ENCODE peak calls at places on chromosomes 16 and 17, in four cellular contexts. O, S, D and M are unnamed samples. For H3K9me3, the result is how much of the 10 kb centered on the place peaks cover.

GRCh38 chr17:8354196-8354595 is 14.6 kb downstream of the ODF4 start:
- DNase-seq in O (no peak), S (no peak), D (no peak), M (no peak)

GRCh38 chr16:83744521-83744981 is 63.2 kb upstream of the HSBP1 start:
- DNase-seq in O (no peak), S (peak), D (peak), M (no peak)

GRCh38 chr17:556431-556995 is 158.1 kb downstream of the VPS53 start:
- DNase-seq in O (no peak), S (no peak), D (no peak), M (no peak)

GRCh38 chr17:60135160-60135950 is 14.4 kb upstream of the CA4 start:
- DNase-seq in O (peak), S (peak), D (peak), M (peak)

GRCh38 chr17:45319239-45319703 is 2.5 kb upstream of the MAP3K14 start:
- DNase-seq in O (no peak), S (peak), D (no peak), M (no peak)

GRCh38 chr17:40098846-40099626 is 1.4 kb downstream of the NR1D1 start:
- DNase-seq in O (peak), S (peak), D (peak), M (peak)

GRCh38 chr16:15907863-15908478 is 19.6 kb upstream of the CEP20 start:
- DNase-seq in O (peak), S (no peak), D (no peak), M (no peak)

GRCh38 chr17:34511931-34512330 is 67.5 kb upstream of the TMEM132E start:
- DNase-seq in O (no peak), S (no peak), D (no peak), M (no peak)

GRCh38 chr16:68356249-68356918 is 45.6 kb downstream of the PRMT7 start:
- DNase-seq in O (no peak), S (peak), D (no peak), M (peak)

GRCh38 chr16:23105309-23105708 is 43.9 kb downstream of the USP31 start:
- DNase-seq in O (no peak), S (no peak), D (no peak), M (no peak)

GRCh38 chr16:30534368-30535105 is at the start of gene ZNF747:
- DNase-seq in O (peak), S (peak), D (peak), M (peak)

GRCh38 chr17:79619636-79620206 is 8.9 kb upstream of the RBFOX3 start:
- DNase-seq in O (no peak), S (peak), D (peak), M (no peak)

GRCh38 chr16:22967696-22968095 is 153.7 kb downstream of the HS3ST2 start:
- DNase-seq in O (no peak), S (no peak), D (no peak), M (no peak)

GRCh38 chr17:19470529-19471261 is 59.7 kb downstream of the RNF112 start:
- DNase-seq in O (no peak), S (no peak), D (peak), M (no peak)

GRCh38 chr16:2333772-2334379 is 6.7 kb downstream of the ABCA3 start:
- DNase-seq in O (peak), S (no peak), D (no peak), M (no peak)

DNA sequence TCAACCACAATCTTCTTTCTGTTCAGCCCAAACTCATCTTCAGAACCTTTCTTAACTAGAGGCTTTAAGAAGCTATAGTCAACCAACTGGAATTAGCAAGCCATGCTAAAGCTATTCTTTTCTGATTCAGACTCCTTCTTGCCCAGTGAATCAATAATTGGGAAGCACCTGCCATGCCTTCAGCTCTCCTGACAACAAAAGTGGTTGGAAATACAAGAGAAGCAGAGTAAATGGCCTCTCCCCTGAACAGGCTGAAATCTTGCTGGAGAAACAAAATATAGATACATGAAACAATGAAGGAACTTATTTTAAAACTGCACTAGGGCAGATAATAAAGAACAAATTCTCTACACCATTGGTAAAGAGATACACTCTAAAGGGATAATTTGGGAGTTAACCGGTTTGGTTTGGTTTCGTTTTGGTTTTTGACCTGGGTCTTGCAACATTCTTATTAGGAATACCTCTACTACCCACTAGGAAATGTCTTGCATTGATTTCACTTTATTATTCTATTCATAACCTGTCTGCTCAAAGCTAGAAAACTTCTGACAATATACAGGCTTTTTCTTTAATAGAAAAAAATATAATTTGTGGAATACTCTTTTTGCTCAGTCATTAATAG is 173.6 kb upstream of the DYNLRB2 start:
- DNase-seq in O (no peak), S (no peak), D (no peak), M (no peak)
- TF ChIP-seq CTCF in O (no peak), S (no peak), D (no peak), M (no peak)

GRCh38 chr16:88651276-88651988 is 579 bp upstream of the CYBA start:
- DNase-seq in O (peak), S (peak), D (no peak), M (peak)
- H3K27ac ChIP-seq in O (peak), S (peak), D (no peak), M (peak)

DNA sequence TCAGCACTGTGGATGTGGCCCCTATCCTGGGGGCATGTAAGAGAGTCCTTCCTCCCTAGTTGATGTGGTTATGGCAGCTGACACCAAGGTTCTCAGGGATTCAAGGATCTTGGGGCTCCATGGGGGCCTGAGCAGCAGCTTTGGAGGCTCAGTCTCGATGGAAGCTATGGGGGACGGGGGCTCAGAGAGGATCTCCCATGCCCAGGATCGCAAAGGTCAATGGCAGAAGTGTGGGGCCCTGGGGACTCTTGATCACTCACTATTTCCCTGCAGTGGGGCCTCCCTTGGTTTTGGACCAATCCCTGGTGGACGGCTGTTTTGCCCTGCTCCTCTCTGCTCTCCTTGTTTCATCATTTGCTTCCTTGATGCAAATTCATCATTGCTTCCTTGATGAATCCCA is 885.9 kb downstream of the CDH8 start:
- DNase-seq in O (no peak), S (no peak), D (no peak), M (no peak)
- H3K9me3 ChIP-seq in O (under half), S (under half), D (under half), M (under half)

DNA sequence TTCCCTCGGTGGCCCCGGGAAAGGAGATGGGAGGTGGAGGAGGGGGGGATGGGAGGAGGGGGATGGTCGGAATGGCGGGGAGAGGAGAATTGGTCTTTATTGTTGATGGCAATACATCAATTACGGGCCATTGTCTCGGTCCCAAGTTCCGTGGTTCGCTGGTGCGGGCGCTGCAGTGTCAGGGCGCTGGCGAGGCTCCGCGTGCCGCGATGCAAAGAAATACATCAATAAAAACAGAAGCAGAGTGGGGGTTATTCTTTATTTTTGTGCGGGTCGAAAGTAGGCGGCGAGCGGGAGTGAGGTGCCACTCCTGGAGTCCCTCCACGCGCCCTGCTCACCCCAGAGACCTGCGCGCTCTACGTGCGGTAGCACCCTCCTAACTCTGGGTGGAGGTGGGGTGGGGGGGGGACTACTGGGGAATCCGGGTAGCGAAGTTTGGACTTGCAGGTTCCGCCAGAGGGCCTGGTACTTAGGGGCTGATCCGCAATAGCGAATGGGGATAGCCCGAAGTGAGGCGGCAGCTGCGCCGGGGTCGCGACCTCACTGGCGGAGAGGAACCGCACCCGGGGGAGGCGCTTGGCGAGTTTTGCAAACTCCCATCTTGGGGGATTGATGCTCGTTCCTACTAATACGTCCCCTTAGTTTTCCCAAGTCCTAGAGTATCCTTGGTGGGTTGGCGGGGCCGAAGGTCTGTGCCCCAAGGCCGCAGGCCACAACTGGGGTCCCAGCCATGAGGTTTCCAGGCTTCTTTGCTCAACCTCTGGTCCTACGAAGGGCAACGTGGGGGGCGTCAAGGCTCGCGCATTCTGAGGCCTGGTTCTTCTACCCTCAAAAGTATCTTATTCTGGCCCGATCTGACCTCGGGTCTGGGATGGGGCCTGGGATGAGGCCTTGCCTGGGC is 3.5 kb upstream of the SALL1 start:
- DNase-seq in O (no peak), S (no peak), D (no peak), M (no peak)
- TF ChIP-seq CTCF in O (no peak), S (no peak), D (no peak), M (no peak)

GRCh38 chr17:1727258-1727789 is 2.8 kb downstream of the WDR81 start:
- DNase-seq in O (no peak), S (no peak), D (no peak), M (no peak)

GRCh38 chr17:1726626-1727257 is 2.2 kb downstream of the WDR81 start:
- DNase-seq in O (no peak), S (no peak), D (no peak), M (no peak)

GRCh38 chr17:1724869-1725641 is 551 bp downstream of the WDR81 start:
- DNase-seq in O (no peak), S (no peak), D (peak), M (no peak)

GRCh38 chr17:1725642-1726511 is 1.4 kb downstream of the WDR81 start:
- DNase-seq in O (no peak), S (no peak), D (no peak), M (no peak)

DNA sequence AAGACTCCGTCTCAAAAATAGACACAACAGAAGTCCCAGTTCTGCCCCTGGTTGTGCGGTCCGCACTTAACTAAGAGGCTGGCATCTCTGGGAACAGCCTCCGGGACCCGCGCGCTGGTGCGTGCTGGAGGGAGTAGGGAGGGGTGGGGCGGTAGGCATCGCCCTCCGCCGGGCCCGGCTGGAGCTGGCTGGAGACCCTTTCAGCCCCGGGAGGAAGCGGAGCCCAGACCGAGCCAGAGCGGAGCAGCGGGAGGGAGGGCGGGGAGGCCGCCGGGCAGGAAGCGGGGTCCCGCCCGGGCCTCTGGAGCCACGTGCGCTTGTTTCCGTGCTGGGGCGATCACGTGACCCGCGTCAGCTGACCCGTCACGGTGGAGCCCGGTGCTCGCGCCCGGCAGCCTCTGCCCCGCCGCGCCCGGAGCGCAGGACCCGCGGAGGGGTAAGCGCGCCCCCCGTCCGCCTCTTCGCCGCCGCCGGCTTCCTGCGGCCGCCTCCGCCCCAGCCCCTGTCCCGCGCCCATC is at the start of gene WDR81:
- DNase-seq in O (peak), S (peak), D (peak), M (peak)
- H3K27ac ChIP-seq in O (peak), S (peak), D (peak), M (peak)

DNA sequence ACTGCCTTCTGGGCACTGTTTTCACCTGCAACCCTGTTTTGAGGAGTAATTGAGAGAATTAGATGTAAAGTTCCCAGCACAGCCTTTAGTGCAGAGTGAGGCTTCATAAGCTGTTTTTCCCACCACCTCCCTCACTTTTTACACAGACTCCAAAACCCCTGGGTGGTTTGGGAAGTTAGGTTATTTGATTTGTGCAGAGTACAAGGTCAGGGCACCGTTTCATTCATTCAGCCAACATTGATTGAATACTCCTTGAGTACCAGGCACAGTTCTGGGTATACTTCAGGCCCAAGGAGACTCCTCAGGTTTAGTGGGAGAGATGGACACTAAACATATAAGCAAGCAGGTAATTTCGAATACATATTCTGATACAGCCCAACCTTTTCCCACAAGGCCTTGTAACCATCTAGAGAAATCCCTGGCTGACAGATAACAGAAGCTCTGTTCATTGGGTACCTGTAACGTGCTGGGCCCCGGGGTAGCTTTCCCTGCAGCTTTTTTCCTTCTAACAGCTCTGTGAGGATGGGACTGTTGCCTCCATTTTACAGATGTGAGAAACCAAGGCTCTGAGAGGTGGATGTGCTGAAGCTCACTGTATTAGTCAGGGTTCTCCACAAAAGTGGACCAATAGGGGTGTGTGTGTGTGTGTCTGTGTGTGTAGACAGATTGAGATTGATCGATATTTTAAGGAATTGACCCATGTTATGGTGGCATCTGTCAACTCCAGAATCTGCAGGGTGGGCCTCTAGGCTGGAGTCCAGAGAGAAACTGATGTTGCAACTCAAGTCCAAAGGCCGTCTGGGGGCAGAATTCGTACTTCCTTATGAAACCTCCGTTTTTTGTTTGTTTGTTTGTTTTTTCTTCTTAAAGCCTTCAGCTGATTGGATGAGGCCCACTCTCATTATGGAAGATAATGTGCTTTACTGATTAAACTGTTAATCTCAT is 234.7 kb downstream of the SNX29 start:
- DNase-seq in O (no peak), S (no peak), D (no peak), M (no peak)
- H3K9me3 ChIP-seq in O (under half), S (under half), D (under half), M (under half)

GRCh38 chr16:17241264-17241835 is 229.4 kb downstream of the XYLT1 start:
- DNase-seq in O (no peak), S (no peak), D (peak), M (no peak)

GRCh38 chr16:17245727-17246576 is 224.8 kb downstream of the XYLT1 start:
- DNase-seq in O (no peak), S (no peak), D (no peak), M (no peak)

GRCh38 chr16:17246974-17247718 is 223.6 kb downstream of the XYLT1 start:
- DNase-seq in O (no peak), S (no peak), D (no peak), M (no peak)

GRCh38 chr16:17246577-17246885 is 224.2 kb downstream of the XYLT1 start:
- DNase-seq in O (no peak), S (no peak), D (no peak), M (no peak)

DNA sequence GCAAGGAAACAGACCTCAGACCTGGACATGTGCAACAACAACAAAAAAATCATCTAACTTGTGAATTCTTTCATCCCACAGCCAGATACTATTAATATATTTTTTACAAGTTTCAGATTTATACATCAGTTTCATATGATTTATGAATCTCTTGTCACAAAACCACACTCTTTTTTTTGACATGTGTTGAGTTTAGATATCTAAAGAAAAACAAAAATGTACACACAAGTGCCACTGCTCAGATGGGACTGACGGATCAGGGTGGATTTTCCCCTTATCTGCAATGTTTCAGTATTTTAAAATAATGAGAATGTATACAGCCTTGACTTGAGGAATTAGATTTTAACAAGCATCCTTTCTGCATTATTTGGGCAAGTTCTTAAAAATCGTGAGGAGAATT is 225.9 kb downstream of the XYLT1 start:
- DNase-seq in O (no peak), S (no peak), D (no peak), M (no peak)
- TF ChIP-seq CTCF in O (no peak), S (no peak), D (no peak), M (no peak)

DNA sequence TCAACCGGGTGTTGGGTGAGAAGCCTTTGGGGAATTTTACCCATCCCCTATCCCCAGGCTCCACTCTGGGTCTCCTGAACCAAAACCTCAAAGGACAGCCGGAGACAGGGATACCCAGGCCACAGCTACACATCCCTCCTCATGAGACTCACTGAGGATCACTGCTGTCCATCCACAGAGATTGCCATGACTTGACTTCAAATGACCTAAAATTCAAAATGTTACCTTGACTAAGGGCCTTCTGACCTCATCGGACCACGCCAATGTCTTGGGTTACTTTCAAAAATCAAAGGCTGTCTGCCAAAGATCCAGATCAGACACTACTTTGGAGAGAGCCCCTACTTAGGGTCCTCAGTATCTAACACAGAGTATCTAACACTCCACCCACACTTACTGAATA is 12.9 kb downstream of the AXIN2 start:
- DNase-seq in O (no peak), S (no peak), D (no peak), M (no peak)
- H3K27ac ChIP-seq in O (no peak), S (peak), D (no peak), M (no peak)

DNA sequence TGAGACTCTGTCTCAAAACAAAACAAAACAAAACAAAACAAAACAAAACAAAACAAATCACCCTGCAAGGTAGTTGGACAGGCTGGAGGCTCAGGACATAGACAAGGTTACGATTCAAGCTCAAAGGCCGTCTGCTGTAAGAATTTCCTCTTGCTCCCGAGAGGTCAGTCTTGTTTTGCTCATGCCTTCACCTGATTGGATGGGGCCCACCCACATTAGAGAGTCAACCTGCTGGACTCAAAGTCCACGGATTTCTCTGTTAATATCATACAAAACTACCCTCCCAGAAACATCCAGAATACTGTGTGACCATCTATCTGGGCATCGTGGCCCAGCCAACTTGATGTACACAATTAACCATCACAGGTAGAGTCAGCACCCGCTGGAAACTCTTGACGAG is 330.0 kb upstream of the EEF2KMT start:
- DNase-seq in O (no peak), S (no peak), D (no peak), M (no peak)
- H3K9me3 ChIP-seq in O (under half), S (under half), D (under half), M (under half)